ENCODE peak calls at places on chromosomes 16 and 17, in ten cellular contexts. K, N, D, H, O, M, C, B, P and L are unnamed samples.

GRCh38 chr16:65540913-65541312 is 419.1 kb upstream of the CDH11 start:
- DNase-seq in D (no peak), N (no peak), B (no peak), O (no peak), M (no peak), P (no peak), H (no peak), K (no peak), C (no peak), L (no peak)

GRCh38 chr17:59695943-59696681 is 11.1 kb downstream of the PTRH2 start:
- DNase-seq in K (no peak), C (no peak), P (peak), B (no peak), O (no peak), D (no peak), H (no peak), N (no peak), M (no peak), L (no peak)

GRCh38 chr17:73719588-73720071 is 75.4 kb upstream of the SDK2 start:
- DNase-seq in C (no peak), P (no peak), M (no peak), H (no peak), O (no peak), K (peak), D (no peak), N (no peak), B (no peak), L (no peak)

GRCh38 chr17:50345443-50346312 is at the start of gene XYLT2:
- DNase-seq in O (peak), M (peak), C (no peak), N (peak), H (peak), B (peak), P (peak), D (peak), K (peak), L (peak)

GRCh38 chr16:68244481-68244902 is 681 bp upstream of the PLA2G15 start:
- DNase-seq in D (no peak), M (no peak), P (no peak), K (no peak), C (no peak), B (no peak), H (no peak), N (no peak), O (no peak), L (no peak)

GRCh38 chr17:57413848-57414651 is 157.7 kb downstream of the MSI2 start:
- DNase-seq in H (no peak), N (no peak), D (no peak), O (no peak), P (no peak), M (no peak), K (no peak), C (no peak), B (no peak), L (no peak)

GRCh38 chr16:5065368-5065767 is 388 bp downstream of the C16orf89 start:
- DNase-seq in K (no peak), B (no peak), D (no peak), O (no peak), H (no peak), C (no peak), P (no peak), N (no peak), M (no peak), L (no peak)

GRCh38 chr17:82611140-82612058 is 36.8 kb downstream of the WDR45B start:
- DNase-seq in O (no peak), P (peak), M (no peak), C (no peak), N (no peak), D (peak), H (no peak), K (no peak), B (no peak), L (no peak)

GRCh38 chr16:57107324-57107922 is 15.0 kb downstream of the CPNE2 start:
- DNase-seq in O (no peak), C (no peak), N (no peak), P (no peak), K (no peak), H (no peak), D (no peak), B (no peak), M (no peak), L (no peak)

GRCh38 chr16:86029131-86029741 is 130.3 kb downstream of the IRF8 start:
- DNase-seq in D (peak), B (no peak), K (peak), M (no peak), H (no peak), O (no peak), N (no peak), C (peak), P (peak), L (no peak)

GRCh38 chr17:3536736-3537135 is 20.9 kb downstream of the TRPV3 start:
- DNase-seq in D (no peak), O (no peak), H (no peak), M (no peak), K (no peak), P (no peak), C (no peak), N (no peak), B (no peak), L (no peak)

GRCh38 chr16:88309905-88310259 is 72.9 kb upstream of the ZNF469 start:
- DNase-seq in B (no peak), D (no peak), K (peak), N (no peak), M (no peak), O (no peak), H (no peak), C (no peak), P (no peak), L (no peak)

GRCh38 chr17:258045-258734 is 76.7 kb upstream of the DOC2B start:
- DNase-seq in O (no peak), M (no peak), B (no peak), N (no peak), K (no peak), C (no peak), H (no peak), D (no peak), P (no peak), L (no peak)

GRCh38 chr16:56625943-56626654 is 518 bp downstream of the MT1E start:
- DNase-seq in C (no peak), P (peak), H (no peak), K (no peak), O (no peak), B (no peak), M (peak), D (peak), N (no peak), L (no peak)

GRCh38 chr17:81869221-81870154 is 1.6 kb downstream of the ARHGDIA start:
- DNase-seq in B (no peak), M (no peak), O (no peak), D (peak), C (no peak), K (peak), H (peak), P (peak), N (no peak), L (peak)

GRCh38 chr17:68697850-68698313 is 96.7 kb upstream of the FAM20A start:
- DNase-seq in B (no peak), P (peak), D (peak), K (peak), M (no peak), H (no peak), C (no peak), O (peak), N (no peak), L (no peak)

GRCh38 chr16:29961127-29961478 is 776 bp upstream of the TMEM219 start:
- DNase-seq in P (no peak), N (no peak), C (no peak), K (no peak), H (no peak), B (no peak), O (no peak), M (no peak), D (no peak), L (no peak)

GRCh38 chr17:5249615-5250014 is 15.0 kb upstream of the SCIMP start:
- DNase-seq in C (peak), O (no peak), B (peak), N (peak), H (peak), P (peak), D (peak), K (peak), M (peak), L (peak)